ENCODE peak calls at places on chromosome 4, in four cellular contexts. J, N, M and T are unnamed samples.

GRCh38 chr4:47390438-47391125 is 72.9 kb downstream of the COMMD8 start:
- DNase-seq in J (no peak), N (no peak), M (no peak), T (no peak)

GRCh38 chr4:151035321-151035720 is 20.2 kb upstream of the LRBA start:
- DNase-seq in J (no peak), N (no peak), M (no peak), T (no peak)

GRCh38 chr4:15996773-15997172 is 33.8 kb upstream of the FGFBP2 start:
- DNase-seq in J (no peak), N (no peak), M (no peak), T (no peak)

GRCh38 chr4:168907119-168907698 is 102.8 kb downstream of the CBR4 start:
- DNase-seq in J (no peak), N (no peak), M (no peak), T (no peak)

GRCh38 chr4:184383497-184384055 is 90.8 kb downstream of the IRF2 start:
- DNase-seq in J (no peak), N (peak; percentile 77), M (peak; percentile 23), T (peak; percentile 40)

GRCh38 chr4:30720021-30720655 is at the start of gene PCDH7:
- DNase-seq in J (no peak), N (no peak), M (no peak), T (peak; percentile 53)

GRCh38 chr4:82718067-82718935 is 80.3 kb downstream of the SCD5 start:
- DNase-seq in J (no peak), N (no peak), M (no peak), T (peak; percentile 25)

GRCh38 chr4:169730564-169730963 is 27.2 kb downstream of the HPF1 start:
- DNase-seq in J (no peak), N (no peak), M (no peak), T (no peak)

GRCh38 chr4:127601029-127601428 is 31.7 kb upstream of the INTU start:
- DNase-seq in J (no peak), N (no peak), M (no peak), T (no peak)

GRCh38 chr4:148740701-148741100 is 298.5 kb upstream of the NR3C2 start:
- DNase-seq in J (no peak), N (no peak), M (no peak), T (no peak)

GRCh38 chr4:95209942-95210341 is 338.8 kb downstream of the UNC5C start:
- DNase-seq in J (no peak), N (no peak), M (no peak), T (no peak)

GRCh38 chr4:19399001-19399400 is 852.7 kb upstream of the SLIT2 start:
- DNase-seq in J (no peak), N (no peak), M (no peak), T (no peak)

GRCh38 chr4:153384160-153384559 is 39.7 kb downstream of the MND1 start:
- DNase-seq in J (no peak), N (no peak), M (no peak), T (no peak)

GRCh38 chr4:68599150-68599549 is 23.0 kb upstream of the UGT2B17 start:
- DNase-seq in J (no peak), N (no peak), M (no peak), T (no peak)

GRCh38 chr4:53580301-53580700 is 11.0 kb downstream of the LNX1 start:
- DNase-seq in J (no peak), N (no peak), M (no peak), T (no peak)

GRCh38 chr4:123783936-123784335 is 387.3 kb downstream of the SPRY1 start:
- DNase-seq in J (no peak), N (no peak), M (no peak), T (no peak)

GRCh38 chr4:21697583-21697982 is 251.0 kb downstream of the KCNIP4 start:
- DNase-seq in J (no peak), N (no peak), M (no peak), T (no peak)

GRCh38 chr4:8278421-8279287 is 9.1 kb downstream of the HTRA3 start:
- DNase-seq in J (no peak), N (no peak), M (no peak), T (no peak)

GRCh38 chr4:16573181-16573580 is 325.3 kb downstream of the LDB2 start:
- DNase-seq in J (no peak), N (no peak), M (no peak), T (no peak)

GRCh38 chr4:128288689-128289106 is 1.1 kb upstream of the PGRMC2 start:
- DNase-seq in J (peak; percentile 28), N (no peak), M (peak; percentile 19), T (no peak)

GRCh38 chr4:133148690-133149363 is at the start of gene PCDH10:
- DNase-seq in J (no peak), N (no peak), M (peak; percentile 88), T (peak; percentile 94)

GRCh38 chr4:117474987-117475386 is 389.6 kb upstream of the TRAM1L1 start:
- DNase-seq in J (no peak), N (no peak), M (no peak), T (no peak)

GRCh38 chr4:142264961-142265360 is 581.1 kb downstream of the INPP4B start:
- DNase-seq in J (no peak), N (peak; percentile 28), M (peak; percentile 9), T (no peak)

GRCh38 chr4:169351860-169352259 is 81.1 kb upstream of the SH3RF1 start:
- DNase-seq in J (no peak), N (no peak), M (peak; percentile 58), T (no peak)

GRCh38 chr4:185283723-185284122 is 74.3 kb downstream of the SNX25 start:
- DNase-seq in J (no peak), N (no peak), M (no peak), T (no peak)

GRCh38 chr4:64771149-64771548 is 361.9 kb upstream of the TECRL start:
- DNase-seq in J (no peak), N (no peak), M (no peak), T (no peak)

GRCh38 chr4:48909697-48910096 is 3.1 kb upstream of the OCIAD2 start:
- DNase-seq in J (no peak), N (peak; percentile 88), M (no peak), T (peak; percentile 10)

GRCh38 chr4:75289843-75290616 is 224.2 kb downstream of the RCHY1 start:
- DNase-seq in J (no peak), N (no peak), M (peak; percentile 12), T (no peak)

GRCh38 chr4:169070895-169071218 is 60.8 kb upstream of the CBR4 start:
- DNase-seq in J (no peak), N (peak; percentile 35), M (peak; percentile 44), T (no peak)

GRCh38 chr4:100429616-100430015 is 88.2 kb downstream of the EMCN start:
- DNase-seq in J (no peak), N (no peak), M (no peak), T (no peak)

GRCh38 chr4:183600189-183600685 is 58.7 kb downstream of the RWDD4 start:
- DNase-seq in J (no peak), N (no peak), M (no peak), T (no peak)

GRCh38 chr4:2852481-2852881 is 8.8 kb downstream of the ADD1 start:
- DNase-seq in J (no peak), N (no peak), M (no peak), T (no peak)

GRCh38 chr4:136124251-136124745 is 1408.0 kb downstream of the PCDH18 start:
- DNase-seq in J (no peak), N (no peak), M (no peak), T (no peak)

GRCh38 chr4:57151481-57151880 is 41.3 kb upstream of the IGFBP7 start:
- DNase-seq in J (no peak), N (no peak), M (no peak), T (no peak)

GRCh38 chr4:187480146-187481145 is 515.1 kb upstream of the ZFP42 start:
- DNase-seq in J (no peak), N (no peak), M (no peak), T (no peak)

GRCh38 chr4:158169931-158170690 is 2.7 kb downstream of the GASK1B start:
- DNase-seq in J (no peak), N (no peak), M (no peak), T (no peak)

GRCh38 chr4:114811564-114812360 is 213.2 kb downstream of the UGT8 start:
- DNase-seq in J (no peak), N (no peak), M (no peak), T (no peak)

GRCh38 chr4:172850838-172851237 is 317.8 kb upstream of the GALNT7 start:
- DNase-seq in J (no peak), N (no peak), M (no peak), T (no peak)

DNA sequence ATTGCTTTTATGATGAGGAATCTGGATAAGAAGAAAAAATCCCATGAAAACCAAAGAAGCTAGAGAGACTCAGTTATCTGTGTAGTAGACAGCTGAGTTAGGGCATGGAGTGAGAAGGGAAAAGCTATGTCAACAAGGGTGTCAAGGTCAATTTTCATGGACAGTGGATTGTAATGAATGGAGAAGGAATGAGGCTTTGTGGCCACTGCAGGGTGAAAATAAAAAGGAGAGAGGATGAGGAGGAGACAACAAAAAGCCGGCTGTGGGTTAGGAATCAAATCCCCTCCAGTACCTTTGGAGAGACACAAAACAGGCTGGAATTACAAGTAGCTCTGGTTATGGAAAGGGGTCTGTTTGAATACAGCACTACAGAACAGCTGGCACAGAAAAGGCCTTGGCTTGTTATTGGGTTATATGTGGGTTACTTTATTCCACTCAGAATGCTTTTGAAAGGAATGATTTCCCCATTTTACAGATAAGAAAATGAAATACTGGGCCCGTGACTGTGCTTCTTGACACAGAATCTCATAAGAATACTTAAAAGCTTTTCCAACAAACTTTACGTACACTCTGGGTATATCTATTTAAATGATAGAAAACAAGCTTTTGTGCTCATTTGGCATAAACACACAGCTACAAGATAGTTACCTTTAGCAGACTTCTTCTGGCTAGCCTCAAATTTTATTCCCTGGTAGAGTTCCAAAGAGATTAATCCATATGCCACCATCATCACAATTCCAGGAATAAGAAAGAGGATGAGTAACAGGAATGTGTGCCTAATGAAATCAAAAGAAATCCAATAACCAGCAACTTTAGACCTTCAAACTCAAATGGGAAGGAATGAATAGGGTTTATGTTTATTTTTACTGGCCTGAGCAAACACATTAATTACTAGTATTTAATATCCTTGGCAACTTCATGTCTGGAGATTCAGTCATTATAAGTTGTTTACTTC is 7.5 kb downstream of the CCKAR start:
- DNase-seq in J (no peak), N (no peak), M (no peak), T (no peak)
- H3K27ac ChIP-seq in J (no peak overlapping the region), N (no peak overlapping the region), M (no peak overlapping the region), T (no peak overlapping the region)

GRCh38 chr4:78056265-78057129 is 626 bp upstream of the FRAS1 start:
- DNase-seq in J (no peak), N (no peak), M (peak; percentile 89), T (peak; percentile 31)

GRCh38 chr4:78057135-78057599 is at the start of gene FRAS1:
- DNase-seq in J (no peak), N (no peak), M (peak; percentile 43), T (peak; percentile 57)

GRCh38 chr4:78058591-78059523 is 1.7 kb downstream of the FRAS1 start:
- DNase-seq in J (no peak), N (no peak), M (peak; percentile 61), T (no peak)

GRCh38 chr4:78059524-78059889 is 2.4 kb downstream of the FRAS1 start:
- DNase-seq in J (no peak), N (peak; percentile 20), M (peak; percentile 69), T (no peak)

GRCh38 chr4:78057600-78058560 is 757 bp downstream of the FRAS1 start:
- DNase-seq in J (no peak), N (no peak), M (peak; percentile 67), T (peak; percentile 38)
- H3K27ac ChIP-seq in J (no peak overlapping the region), N (no peak overlapping the region), M (peak overlapping the region; percentile 86), T (peak overlapping the region; percentile 50)

GRCh38 chr4:102552781-102553180 is 51.6 kb downstream of the NFKB1 start:
- DNase-seq in J (no peak), N (no peak), M (no peak), T (no peak)
- H3K27ac ChIP-seq in J (no peak overlapping the region), N (no peak overlapping the region), M (no peak overlapping the region), T (no peak overlapping the region)

GRCh38 chr4:118752551-118752950 is 67.4 kb downstream of the METTL14 start:
- DNase-seq in J (no peak), N (no peak), M (no peak), T (no peak)
- H3K27ac ChIP-seq in J (no peak overlapping the region), N (no peak overlapping the region), M (no peak overlapping the region), T (no peak overlapping the region)